ENCODE peak calls at places on chromosomes 4 and X, in five cellular contexts. H is activated T-helper 1 cell treated with anti-CD3 and anti-CD28 coated beads, Interleukin-12 subunit alpha, Interleukin-12 subunit beta, Interleukin-2, Interleukin-4 antibody, amounts not matched to agents 30 ng/mL and 10 ng/mL and 1 ng/mL, durations not matched to agents 14 hours and 24 hours and 36 hours; N is PC-3; U is GM12892; A is astrocyte of the hippocampus. Q is an unnamed sample.
A peak's percentile ranks its signal among the peaks of the same experiment; 100 is the strongest.

GRCh38 chr4:146029147-146029546 is 90.5 kb upstream of the ZNF827 start:
- DNase-seq in A (no peak), N (peak; percentile 32), H (no peak), U (no peak), Q (no peak)

GRCh38 chr4:88971536-88971935 is 85.4 kb downstream of the FAM13A start:
- DNase-seq in A (no peak), U (no peak), H (no peak), N (no peak), Q (peak; percentile 55)

GRCh38 chrX:67426946-67427345 is 116.9 kb upstream of the AR start:
- DNase-seq in U (no peak), A (no peak), H (no peak), N (no peak), Q (no peak)

GRCh38 chr4:53895137-53895536 is 169.3 kb downstream of the CHIC2 start:
- DNase-seq in A (no peak), H (no peak), N (no peak), U (no peak), Q (no peak)

GRCh38 chrX:153635388-153635787 is 11.6 kb upstream of the DUSP9 start:
- DNase-seq in N (no peak), A (no peak), U (no peak), H (no peak), Q (no peak)

GRCh38 chrX:5857232-5857631 is 371.4 kb downstream of the NLGN4X start:
- DNase-seq in U (no peak), N (no peak), A (no peak), H (no peak), Q (no peak)

GRCh38 chr4:1031956-1032795 is 20.8 kb downstream of the FGFRL1 start:
- DNase-seq in U (no peak), N (peak; percentile 34), A (peak; percentile 20), H (no peak), Q (no peak)

GRCh38 chr4:23876418-23877089 is 13.3 kb downstream of the PPARGC1A start:
- DNase-seq in H (no peak), A (no peak), N (no peak), U (no peak), Q (no peak)

GRCh38 chr4:65416875-65417274 is 253.4 kb downstream of the EPHA5 start:
- DNase-seq in H (no peak), N (peak; percentile 82), U (no peak), A (peak; percentile 78), Q (peak; percentile 7)

GRCh38 chr4:81405900-81406401 is 65.8 kb downstream of the RASGEF1B start:
- DNase-seq in H (peak; percentile 25), U (peak; percentile 14), N (peak; percentile 69), A (peak; percentile 85), Q (peak; percentile 86)